ENCODE peak calls at places on chromosomes 16 and 17, in six cellular contexts. R is CD4-positive, CD25-positive, alpha-beta regulatory T cell; Y is PC-3; N is right atrium auricular region; G is Peyer's patch; D is aorta. H is an unnamed sample. For H3K4me1, the result is how much of the 10 kb centered on the place peaks cover.

GRCh38 chr17:37527249-37527851 is 37.7 kb downstream of the DUSP14 start:
- DNase-seq in G (no peak), R (peak), N (no peak), D (no peak), Y (peak), H (peak)

GRCh38 chr17:48693178-48693577 is 29.1 kb downstream of the PRAC1 start:
- DNase-seq in D (no peak), N (no peak), Y (no peak), R (no peak), G (no peak), H (no peak)

GRCh38 chr16:20401066-20401465 is 3.5 kb downstream of the PDILT start:
- DNase-seq in Y (no peak), N (no peak), D (no peak), G (no peak), R (no peak), H (no peak)

GRCh38 chr16:27181020-27181419 is 22.3 kb upstream of the KDM8 start:
- DNase-seq in D (no peak), N (no peak), G (no peak), R (no peak), Y (no peak), H (no peak)

GRCh38 chr16:29662729-29663019 is 373 bp upstream of the SPN start:
- DNase-seq in Y (no peak), N (no peak), R (peak), G (peak), D (no peak), H (peak)

GRCh38 chr16:17414421-17414820 is 56.3 kb downstream of the XYLT1 start:
- DNase-seq in N (no peak), R (peak), Y (no peak), G (peak), D (no peak), H (no peak)

GRCh38 chr16:81553814-81554675 is 109.4 kb downstream of the CMIP start:
- DNase-seq in G (no peak), R (peak), N (no peak), D (peak), Y (no peak), H (no peak)

GRCh38 chr17:64418506-64419339 is 28.1 kb upstream of the PECAM1 start:
- DNase-seq in G (no peak), D (no peak), R (peak), Y (peak), N (no peak), H (peak)

GRCh38 chr16:55051571-55051970 is 120.9 kb downstream of the IRX5 start:
- DNase-seq in D (no peak), G (no peak), Y (no peak), N (no peak), R (no peak), H (no peak)

GRCh38 chr17:65455972-65456343 is 105.5 kb downstream of the AXIN2 start:
- DNase-seq in D (no peak), R (peak), N (no peak), G (no peak), Y (peak), H (no peak)

GRCh38 chr17:6241381-6241780 is 171.2 kb downstream of the WSCD1 start:
- DNase-seq in Y (peak), R (no peak), N (peak), G (no peak), D (no peak), H (no peak)

GRCh38 chr17:83193336-83194188 is 114.2 kb downstream of the METRNL start:
- DNase-seq in N (no peak), R (no peak), Y (peak), D (peak), G (peak), H (peak)

GRCh38 chr16:89720859-89721643 is at the start of the genes VPS9D1 and ZNF276:
- DNase-seq in R (peak), D (peak), Y (peak), G (peak), N (peak), H (peak)

GRCh38 chr17:13600475-13601316 is 1.0 kb downstream of the HS3ST3A1 start:
- DNase-seq in G (no peak), Y (no peak), R (no peak), N (no peak), D (peak), H (no peak)

GRCh38 chr16:11833951-11834695 is 17.2 kb downstream of the RSL1D1 start:
- DNase-seq in D (no peak), G (no peak), Y (peak), R (no peak), N (no peak), H (no peak)

GRCh38 chr17:55237268-55237667 is 27.5 kb upstream of the HLF start:
- DNase-seq in D (no peak), R (peak), N (no peak), G (no peak), Y (no peak), H (no peak)

GRCh38 chr17:44108440-44109311 is 14.8 kb downstream of the HDAC5 start:
- DNase-seq in N (peak), Y (no peak), G (peak), D (peak), R (no peak), H (no peak)

GRCh38 chr16:74740795-74741304 is 33.8 kb downstream of the FA2H start:
- DNase-seq in R (no peak), Y (peak), G (peak), D (no peak), N (no peak), H (no peak)

GRCh38 chr17:28363776-28364650 is 986 bp downstream of the SEBOX start:
- DNase-seq in Y (no peak), R (no peak), G (no peak), N (no peak), D (peak), H (no peak)

GRCh38 chr17:1068356-1068755 is 71.4 kb downstream of the TIMM22 start:
- DNase-seq in R (no peak), D (peak), Y (no peak), G (no peak), N (no peak), H (no peak)

GRCh38 chr17:66925811-66926500 is 38.6 kb upstream of the CACNG4 start:
- DNase-seq in Y (no peak), R (no peak), G (no peak), D (no peak), N (no peak), H (no peak)

DNA sequence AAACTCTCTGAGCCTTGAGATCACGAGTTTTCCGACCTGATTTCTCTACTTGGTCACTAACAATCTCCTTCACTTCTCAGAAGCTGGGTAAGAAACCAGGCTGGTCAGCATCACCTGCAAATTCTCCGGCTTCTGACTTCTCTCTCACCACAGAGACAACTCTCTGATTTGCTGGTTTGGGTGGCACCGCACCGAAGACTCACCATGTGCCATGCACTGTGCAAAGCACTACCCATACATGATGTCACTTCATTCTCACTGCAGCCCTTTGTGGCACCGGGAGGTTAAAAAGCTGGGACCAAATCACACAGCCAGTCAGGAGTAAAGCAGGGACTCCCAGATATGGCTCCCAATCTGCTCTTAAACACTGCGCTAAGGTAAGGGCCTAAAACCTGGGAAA is 652 bp downstream of the VAC14 start:
- DNase-seq in N (no peak), D (no peak), Y (no peak), R (peak), G (no peak), H (no peak)
- H3K4me1 ChIP-seq in N (under half), D (under half), Y (under half), R (under half), G (under half), H (under half)

GRCh38 chr16:9846362-9847099 is 335.7 kb downstream of the GRIN2A start:
- DNase-seq in N (no peak), G (no peak), D (no peak), Y (peak), R (no peak), H (no peak)

GRCh38 chr16:9844361-9844760 is 337.9 kb downstream of the GRIN2A start:
- DNase-seq in R (no peak), D (no peak), Y (peak), N (no peak), G (no peak), H (no peak)

GRCh38 chr16:9847146-9847545 is 335.1 kb downstream of the GRIN2A start:
- DNase-seq in G (no peak), Y (no peak), R (no peak), D (no peak), N (no peak), H (no peak)

GRCh38 chr16:9843424-9844013 is 338.7 kb downstream of the GRIN2A start:
- DNase-seq in D (no peak), N (no peak), R (no peak), Y (no peak), G (no peak), H (no peak)

DNA sequence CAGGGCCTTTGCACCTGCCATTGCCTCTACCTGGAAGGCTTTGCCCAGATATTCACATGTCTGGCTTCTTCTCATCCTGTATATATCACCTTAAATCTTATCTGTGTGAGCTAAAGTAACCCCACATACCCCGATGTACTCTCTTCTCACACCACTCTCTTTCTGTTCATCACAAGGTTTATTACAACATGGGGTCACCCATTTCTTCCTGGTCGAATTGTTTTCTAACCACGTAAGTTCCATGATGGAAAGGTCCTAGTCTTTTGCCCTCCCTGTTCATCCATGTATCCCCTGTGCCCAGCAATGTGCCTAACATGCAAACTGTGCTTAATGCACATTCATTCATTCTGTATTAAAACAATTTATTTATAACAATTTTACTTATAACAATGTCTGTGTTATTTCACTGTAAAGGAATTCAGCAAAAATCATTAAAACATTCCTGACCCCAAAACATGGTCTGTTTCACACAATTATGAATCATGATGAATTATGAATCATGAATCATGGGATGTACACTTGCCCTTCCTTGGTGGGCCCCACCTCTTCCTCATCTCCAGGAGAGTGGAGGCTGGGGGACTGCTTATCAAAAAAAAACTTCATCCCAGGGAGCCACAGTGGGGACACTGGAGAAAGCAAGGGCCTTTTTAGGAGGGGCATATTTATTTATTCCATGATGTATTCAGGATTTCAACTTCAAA is 336.4 kb downstream of the GRIN2A start:
- DNase-seq in G (no peak), R (no peak), D (no peak), Y (peak), N (no peak), H (no peak)
- H3K27ac ChIP-seq in G (no peak), R (no peak), D (no peak), Y (peak), N (no peak), H (no peak)

DNA sequence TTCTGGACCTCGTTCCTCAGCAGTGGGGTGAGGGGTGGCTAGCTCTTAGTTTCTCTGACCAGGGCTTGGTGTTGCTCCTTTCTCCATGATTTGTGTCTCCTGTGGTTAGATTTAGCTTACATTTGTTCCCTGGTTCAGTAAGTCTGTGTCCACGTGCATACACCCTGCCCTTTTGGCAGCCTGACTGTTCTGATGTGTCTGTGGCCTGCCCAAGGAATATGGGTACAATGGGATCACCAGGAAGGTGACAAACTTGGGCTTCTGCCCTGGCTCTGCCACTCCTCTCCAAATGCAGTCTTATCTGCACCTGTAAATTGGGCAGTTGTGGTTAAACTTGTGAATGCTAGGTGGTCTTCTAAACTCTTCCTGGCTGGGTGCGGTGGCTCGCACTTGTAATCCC is 17.5 kb downstream of the ALKBH5 start:
- DNase-seq in G (no peak), N (no peak), D (no peak), Y (no peak), R (no peak), H (no peak)
- H3K4me1 ChIP-seq in G (under half), N (under half), D (under half), Y (under half), R (under half), H (under half)

GRCh38 chr17:61732169-61732568 is 131.2 kb downstream of the BRIP1 start:
- DNase-seq in D (no peak), N (no peak), R (no peak), G (no peak), Y (no peak), H (no peak)

GRCh38 chr17:61736438-61736837 is 126.9 kb downstream of the BRIP1 start:
- DNase-seq in Y (no peak), D (no peak), R (no peak), N (no peak), G (no peak), H (no peak)

GRCh38 chr17:61733021-61733420 is 130.3 kb downstream of the BRIP1 start:
- DNase-seq in N (no peak), G (no peak), R (no peak), Y (no peak), D (no peak), H (no peak)

GRCh38 chr17:61735807-61736206 is 127.5 kb downstream of the BRIP1 start:
- DNase-seq in G (no peak), R (no peak), N (no peak), D (no peak), Y (no peak), H (no peak)

DNA sequence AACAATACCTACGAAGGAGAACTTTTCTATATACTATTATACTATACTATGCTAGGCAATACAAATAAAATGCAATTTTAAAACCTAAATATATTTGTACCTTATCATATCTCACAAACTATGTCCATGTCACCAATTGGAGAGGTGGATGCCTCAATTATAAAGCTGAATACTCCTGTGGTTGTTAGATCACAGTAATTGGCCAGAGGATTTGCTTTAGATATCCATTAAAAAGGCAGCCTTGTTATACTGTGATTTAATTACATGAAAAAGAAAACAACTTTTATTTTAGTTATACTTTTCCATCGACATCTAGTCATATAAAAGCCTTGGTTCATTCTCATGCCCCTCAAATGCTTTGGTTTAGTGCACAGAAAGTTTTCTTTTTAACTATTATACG is 129.3 kb downstream of the BRIP1 start:
- DNase-seq in N (no peak), Y (no peak), D (no peak), R (no peak), G (no peak), H (no peak)
- H3K27ac ChIP-seq in N (no peak), Y (no peak), D (no peak), R (no peak), G (no peak), H (no peak)

GRCh38 chr17:42536372-42537155 is 523 bp downstream of the NAGLU start:
- DNase-seq in D (peak), R (peak), Y (peak), N (peak), G (peak), H (peak)
- H3K4me1 ChIP-seq in D (under half), R (under half), Y (under half), N (under half), G (under half), H (under half)

GRCh38 chr16:1214693-1215092 is 10.4 kb downstream of the TPSG1 start:
- DNase-seq in R (no peak), Y (no peak), G (no peak), D (no peak), N (no peak), H (no peak)
- H3K27ac ChIP-seq in R (no peak), Y (no peak), G (no peak), D (no peak), N (no peak), H (no peak)

GRCh38 chr17:18187226-18187625 is 3.6 kb downstream of the ALKBH5 start:
- DNase-seq in R (no peak), D (no peak), G (no peak), Y (peak), N (no peak), H (no peak)

GRCh38 chr17:18191967-18192366 is 8.3 kb downstream of the ALKBH5 start:
- DNase-seq in D (no peak), R (no peak), Y (no peak), N (no peak), G (no peak), H (no peak)

GRCh38 chr17:18187816-18188761 is 4.5 kb downstream of the ALKBH5 start:
- DNase-seq in G (no peak), D (peak), Y (peak), N (no peak), R (no peak), H (no peak)

GRCh38 chr17:18191071-18191667 is 7.5 kb downstream of the ALKBH5 start:
- DNase-seq in R (no peak), G (no peak), D (no peak), N (peak), Y (no peak), H (no peak)

DNA sequence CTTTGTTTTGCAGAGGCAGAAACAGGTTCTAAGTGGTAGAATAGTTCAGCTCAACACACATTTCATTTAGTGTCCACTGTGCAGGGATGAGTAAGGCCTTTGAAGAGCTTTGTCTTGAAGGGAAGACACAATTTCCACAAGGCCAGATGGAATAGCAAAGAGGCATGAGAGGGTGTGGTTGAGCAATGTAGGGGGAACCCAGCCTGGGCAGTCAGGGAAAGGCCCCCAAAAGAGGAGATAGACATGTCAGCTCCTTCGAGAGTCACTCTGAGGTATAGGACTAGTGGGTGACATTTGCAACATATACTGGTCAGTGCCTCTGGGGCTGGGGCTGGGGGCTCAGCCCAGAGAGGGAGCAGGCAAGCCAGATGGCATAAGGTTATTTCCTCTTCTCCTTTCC is 7.0 kb downstream of the ALKBH5 start:
- DNase-seq in D (no peak), Y (no peak), R (no peak), G (no peak), N (no peak), H (no peak)
- H3K4me1 ChIP-seq in D (under half), Y (under half), R (half or more), G (under half), N (under half), H (half or more)

GRCh38 chr17:50802609-50803571 is 32.5 kb upstream of the WFIKKN2 start:
- DNase-seq in R (no peak), N (no peak), D (no peak), G (no peak), Y (no peak), H (no peak)
- H3K27ac ChIP-seq in R (no peak), N (no peak), D (no peak), G (no peak), Y (no peak), H (no peak)